ENCODE peak calls at places on chromosomes 13 and 19, in five cellular contexts. One of them, this sample, is unnamed.

GRCh38 chr13:112959701-112960542 is 9.1 kb upstream of the MCF2L start:
- DNase-seq in HepG2: no peak
- DNase-seq in K562: no peak
- DNase-seq in HCT116: no peak
- DNase-seq in H1: no peak
- DNase-seq in this sample: no peak

GRCh38 chr19:8461376-8461775 is 16.6 kb downstream of the HNRNPM start:
- DNase-seq in HepG2: no peak
- DNase-seq in K562: no peak
- DNase-seq in HCT116: no peak
- DNase-seq in H1: no peak
- DNase-seq in this sample: no peak

GRCh38 chr19:42412223-42412622 is 15.0 kb downstream of the LIPE start:
- DNase-seq in HepG2: no peak
- DNase-seq in K562: no peak
- DNase-seq in HCT116: no peak
- DNase-seq in H1: no peak
- DNase-seq in this sample: no peak

GRCh38 chr13:24187185-24187584 is 26.7 kb downstream of the SPATA13 start:
- DNase-seq in HepG2: no peak
- DNase-seq in K562: no peak
- DNase-seq in HCT116: no peak
- DNase-seq in H1: no peak
- DNase-seq in this sample: peak

GRCh38 chr19:6833166-6833790 is 54.1 kb upstream of the ADGRE1 start:
- DNase-seq in HepG2: no peak
- DNase-seq in K562: no peak
- DNase-seq in HCT116: no peak
- DNase-seq in H1: no peak
- DNase-seq in this sample: no peak

GRCh38 chr13:106651442-106651841 is 83.5 kb upstream of the ARGLU1 start:
- DNase-seq in HepG2: no peak
- DNase-seq in K562: no peak
- DNase-seq in HCT116: no peak
- DNase-seq in H1: no peak
- DNase-seq in this sample: no peak

GRCh38 chr13:109155301-109155761 is 525.9 kb downstream of the MYO16 start:
- DNase-seq in HepG2: no peak
- DNase-seq in K562: no peak
- DNase-seq in HCT116: peak
- DNase-seq in H1: no peak
- DNase-seq in this sample: peak

GRCh38 chr19:16273005-16273404 is 51.6 kb upstream of the KLF2 start:
- DNase-seq in HepG2: no peak
- DNase-seq in K562: no peak
- DNase-seq in HCT116: no peak
- DNase-seq in H1: no peak
- DNase-seq in this sample: no peak

GRCh38 chr19:54201172-54201701 is 579 bp downstream of the RPS9 start:
- DNase-seq in HepG2: no peak
- DNase-seq in K562: no peak
- DNase-seq in HCT116: no peak
- DNase-seq in H1: no peak
- DNase-seq in this sample: no peak

GRCh38 chr13:50484472-50485113 is 358.9 kb downstream of the DLEU7 start:
- DNase-seq in HepG2: no peak
- DNase-seq in K562: no peak
- DNase-seq in HCT116: no peak
- DNase-seq in H1: no peak
- DNase-seq in this sample: no peak

GRCh38 chr19:5863030-5863665 is 7.2 kb downstream of the FUT5 start:
- DNase-seq in HepG2: no peak
- DNase-seq in K562: no peak
- DNase-seq in HCT116: no peak
- DNase-seq in H1: no peak
- DNase-seq in this sample: no peak

GRCh38 chr13:27300941-27301586 is 30.4 kb downstream of the RASL11A start:
- DNase-seq in HepG2: no peak
- DNase-seq in K562: no peak
- DNase-seq in HCT116: no peak
- DNase-seq in H1: no peak
- DNase-seq in this sample: no peak

GRCh38 chr13:99316657-99317244 is 9.6 kb upstream of the GPR183 start:
- DNase-seq in HepG2: no peak
- DNase-seq in K562: no peak
- DNase-seq in HCT116: no peak
- DNase-seq in H1: no peak
- DNase-seq in this sample: no peak

GRCh38 chr19:1610579-1610978 is 5.3 kb upstream of the UQCR11 start:
- DNase-seq in HepG2: no peak
- DNase-seq in K562: no peak
- DNase-seq in HCT116: no peak
- DNase-seq in H1: no peak
- DNase-seq in this sample: no peak

GRCh38 chr13:50914848-50915247 is 5.3 kb downstream of the RNASEH2B start:
- DNase-seq in HepG2: no peak
- DNase-seq in K562: no peak
- DNase-seq in HCT116: no peak
- DNase-seq in H1: no peak
- DNase-seq in this sample: peak

GRCh38 chr19:648305-648704 is 8.6 kb downstream of the FGF22 start:
- DNase-seq in HepG2: no peak
- DNase-seq in K562: peak
- DNase-seq in HCT116: no peak
- DNase-seq in H1: no peak
- DNase-seq in this sample: no peak

GRCh38 chr19:47186337-47187022 is 44.5 kb downstream of the BBC3 start:
- DNase-seq in HepG2: no peak
- DNase-seq in K562: no peak
- DNase-seq in HCT116: no peak
- DNase-seq in H1: no peak
- DNase-seq in this sample: no peak

GRCh38 chr19:41261474-41262190 is 2.5 kb upstream of the HNRNPUL1 start:
- DNase-seq in HepG2: no peak
- DNase-seq in K562: no peak
- DNase-seq in HCT116: no peak
- DNase-seq in H1: no peak
- DNase-seq in this sample: no peak

GRCh38 chr13:84706004-84706710 is 823.9 kb upstream of the SLITRK1 start:
- DNase-seq in HepG2: no peak
- DNase-seq in K562: no peak
- DNase-seq in HCT116: no peak
- DNase-seq in H1: no peak
- DNase-seq in this sample: no peak

GRCh38 chr13:51997641-51998330 is 13.5 kb downstream of the ATP7B start:
- DNase-seq in HepG2: peak
- DNase-seq in K562: no peak
- DNase-seq in HCT116: no peak
- DNase-seq in H1: no peak
- DNase-seq in this sample: no peak

GRCh38 chr19:55535173-55535572 is 1.8 kb downstream of the SBK2 start:
- DNase-seq in HepG2: no peak
- DNase-seq in K562: peak
- DNase-seq in HCT116: no peak
- DNase-seq in H1: no peak
- DNase-seq in this sample: no peak

GRCh38 chr13:58437436-58437835 is 805.9 kb downstream of the PCDH17 start:
- DNase-seq in HepG2: no peak
- DNase-seq in K562: no peak
- DNase-seq in HCT116: no peak
- DNase-seq in H1: no peak
- DNase-seq in this sample: no peak

GRCh38 chr13:59261928-59262488 is 901.7 kb downstream of the DIAPH3 start:
- DNase-seq in HepG2: peak
- DNase-seq in K562: no peak
- DNase-seq in HCT116: no peak
- DNase-seq in H1: no peak
- DNase-seq in this sample: peak

GRCh38 chr19:6660930-6661329 is 9.0 kb downstream of the TNFSF14 start:
- DNase-seq in HepG2: no peak
- DNase-seq in K562: no peak
- DNase-seq in HCT116: no peak
- DNase-seq in H1: no peak
- DNase-seq in this sample: no peak

GRCh38 chr13:51050021-51050886 is 60.8 kb downstream of the C13orf42 start:
- DNase-seq in HepG2: no peak
- DNase-seq in K562: no peak
- DNase-seq in HCT116: no peak
- DNase-seq in H1: no peak
- DNase-seq in this sample: peak

GRCh38 chr13:110552767-110553166 is 8.8 kb downstream of the RAB20 start:
- DNase-seq in HepG2: no peak
- DNase-seq in K562: no peak
- DNase-seq in HCT116: no peak
- DNase-seq in H1: no peak
- DNase-seq in this sample: no peak
- H3K9ac ChIP-seq in HepG2: no peak
- H3K9ac ChIP-seq in K562: no peak
- H3K9ac ChIP-seq in HCT116: no peak
- H3K9ac ChIP-seq in H1: no peak
- H3K9ac ChIP-seq in this sample: no peak

DNA sequence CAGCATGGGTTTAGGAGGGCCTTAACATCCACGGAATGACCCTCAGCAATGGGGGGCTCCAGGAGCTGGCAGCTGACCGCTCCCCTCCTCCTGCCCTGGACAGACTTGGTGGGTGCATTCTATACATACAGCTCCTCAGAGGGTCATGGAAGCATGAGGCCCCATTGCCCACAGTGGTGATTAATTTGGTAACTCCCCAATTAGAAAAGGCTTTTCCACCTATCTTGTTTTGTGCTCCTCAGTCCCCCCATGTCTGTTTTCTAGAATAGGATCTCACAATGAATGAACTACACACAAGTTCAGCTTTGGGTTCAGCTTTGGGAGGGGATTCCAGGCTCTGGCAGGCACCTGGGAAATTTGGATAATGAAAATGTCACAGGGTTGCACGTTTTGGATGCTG is 707.8 kb downstream of the UQCRFS1 start:
- DNase-seq in HepG2: no peak
- DNase-seq in K562: no peak
- DNase-seq in HCT116: no peak
- DNase-seq in H1: no peak
- DNase-seq in this sample: no peak
- TF ChIP-seq CEBPB in HepG2: no peak
- TF ChIP-seq CEBPB in K562: no peak
- TF ChIP-seq CEBPB in HCT116: no peak
- TF ChIP-seq CEBPB in H1: no peak
- TF ChIP-seq CEBPB in this sample: no peak

GRCh38 chr19:22263121-22263520 is 23.1 kb upstream of the ZNF729 start:
- DNase-seq in HepG2: no peak
- DNase-seq in K562: no peak
- DNase-seq in HCT116: no peak
- DNase-seq in H1: no peak
- DNase-seq in this sample: no peak
- H3K9ac ChIP-seq in HepG2: no peak
- H3K9ac ChIP-seq in K562: no peak
- H3K9ac ChIP-seq in HCT116: no peak
- H3K9ac ChIP-seq in H1: no peak
- H3K9ac ChIP-seq in this sample: no peak

GRCh38 chr13:76516013-76516412 is 370.2 kb downstream of the KCTD12 start:
- DNase-seq in HepG2: no peak
- DNase-seq in K562: no peak
- DNase-seq in HCT116: no peak
- DNase-seq in H1: no peak
- DNase-seq in this sample: peak
- TF ChIP-seq CEBPB in HepG2: no peak
- TF ChIP-seq CEBPB in K562: no peak
- TF ChIP-seq CEBPB in HCT116: no peak
- TF ChIP-seq CEBPB in H1: no peak
- TF ChIP-seq CEBPB in this sample: peak

This sample was measured in IMR-90.